ENCODE peak calls at places on chromosomes 11 and 22, in four cellular contexts. B is IMR-90, X is H9, J is H1. F is an unnamed sample.

GRCh38 chr22:44229809-44230208 is 49.1 kb downstream of the PARVG start:
- DNase-seq in B (no peak), X (no peak), J (no peak), F (no peak)

GRCh38 chr11:118896472-118896913 is 12.8 kb downstream of the CXCR5 start:
- DNase-seq in B (no peak), X (no peak), J (no peak), F (no peak)

GRCh38 chr11:131056036-131056435 is 139.8 kb upstream of the SNX19 start:
- DNase-seq in B (no peak), X (no peak), J (no peak), F (no peak)

GRCh38 chr11:9535189-9535781 is 38.2 kb upstream of the WEE1 start:
- DNase-seq in B (peak; percentile 48), X (peak; percentile 88), J (peak; percentile 97), F (peak; percentile 39)

GRCh38 chr11:18011633-18012313 is 1.1 kb downstream of the SERGEF start:
- DNase-seq in B (no peak), X (no peak), J (no peak), F (no peak)

GRCh38 chr11:44601471-44602370 is 36.3 kb downstream of the CD82 start:
- DNase-seq in B (no peak), X (no peak), J (no peak), F (no peak)

GRCh38 chr11:103326070-103326794 is 217.0 kb downstream of the DYNC2H1 start:
- DNase-seq in B (peak; percentile 78), X (peak; percentile 78), J (peak; percentile 65), F (peak; percentile 73)

GRCh38 chr11:130516175-130516867 is 67.9 kb downstream of the ADAMTS15 start:
- DNase-seq in B (no peak), X (peak; percentile 48), J (no peak), F (no peak)

GRCh38 chr11:128508785-128509518 is 78.4 kb downstream of the ETS1 start:
- DNase-seq in B (peak; percentile 86), X (no peak), J (no peak), F (no peak)

GRCh38 chr11:4211991-4212390 is 117.4 kb downstream of the RRM1 start:
- DNase-seq in B (no peak), X (peak; percentile 48), J (peak; percentile 62), F (peak; percentile 6)

GRCh38 chr22:31945478-31945815 is 1.1 kb downstream of the YWHAH start:
- DNase-seq in B (no peak), X (no peak), J (no peak), F (no peak)
- H4K91ac ChIP-seq in B (peak overlapping the region; percentile 49), X (no peak overlapping the region), J (peak overlapping the region; percentile 46), F (no peak overlapping the region)

GRCh38 chr22:18060646-18061620 is 16.9 kb upstream of the PEX26 start:
- DNase-seq in B (peak; percentile 71), X (no peak), J (no peak), F (no peak)
- H2BK5ac ChIP-seq in B (peak overlapping the region; percentile 88), X (no peak overlapping the region), J (no peak overlapping the region), F (no peak overlapping the region)

GRCh38 chr11:27933992-27934829 is 173.7 kb downstream of the KIF18A start:
- DNase-seq in B (peak; percentile 99), X (peak; percentile 77), J (no peak), F (no peak)
- H4K91ac ChIP-seq in B (peak overlapping the region; percentile 98), X (no peak overlapping the region), J (no peak overlapping the region), F (no peak overlapping the region)

GRCh38 chr11:3154001-3154599 is 11.0 kb downstream of the OSBPL5 start:
- DNase-seq in B (no peak), X (no peak), J (no peak), F (no peak)
- H2BK5ac ChIP-seq in B (peak overlapping the region; percentile 48), X (no peak overlapping the region), J (peak overlapping the region; percentile 87), F (peak overlapping the region; percentile 93)

GRCh38 chr22:36522662-36523061 is 6.3 kb downstream of the EIF3D start:
- DNase-seq in B (no peak), X (no peak), J (no peak), F (no peak)

GRCh38 chr22:36532466-36532865 is 3.5 kb upstream of the EIF3D start:
- DNase-seq in B (no peak), X (no peak), J (no peak), F (no peak)

GRCh38 chr22:36528795-36529718 is at the start of gene EIF3D:
- DNase-seq in B (peak; percentile 99), X (peak; percentile 99), J (peak; percentile 98), F (peak; percentile 97)

GRCh38 chr22:36528336-36528735 is 630 bp downstream of the EIF3D start:
- DNase-seq in B (no peak), X (no peak), J (no peak), F (no peak)
- H4K91ac ChIP-seq in B (peak overlapping the region; percentile 81), X (peak overlapping the region; percentile 76), J (peak overlapping the region; percentile 40), F (no peak overlapping the region)

GRCh38 chr11:112467721-112468120 is 207.1 kb upstream of the PLET1 start:
- DNase-seq in B (no peak), X (no peak), J (no peak), F (no peak)

GRCh38 chr11:112470355-112470754 is 209.7 kb upstream of the PLET1 start:
- DNase-seq in B (peak; percentile 4), X (no peak), J (no peak), F (no peak)

GRCh38 chr11:112465433-112466024 is 204.9 kb upstream of the PLET1 start:
- DNase-seq in B (no peak), X (no peak), J (no peak), F (no peak)

GRCh38 chr11:112464949-112465348 is 204.3 kb upstream of the PLET1 start:
- DNase-seq in B (no peak), X (no peak), J (no peak), F (no peak)

GRCh38 chr11:112469376-112469775 is 208.7 kb upstream of the PLET1 start:
- DNase-seq in B (no peak), X (no peak), J (no peak), F (no peak)
- H2BK5ac ChIP-seq in B (no peak overlapping the region), X (no peak overlapping the region), J (no peak overlapping the region), F (no peak overlapping the region)

GRCh38 chr11:108614086-108614485 is 20.5 kb upstream of the EXPH5 start:
- DNase-seq in B (no peak), X (no peak), J (no peak), F (no peak)

GRCh38 chr11:108617055-108617454 is 23.5 kb upstream of the EXPH5 start:
- DNase-seq in B (no peak), X (no peak), J (no peak), F (no peak)

GRCh38 chr11:108618529-108618928 is 25.0 kb upstream of the EXPH5 start:
- DNase-seq in B (no peak), X (no peak), J (no peak), F (no peak)

GRCh38 chr11:108620958-108621772 is 27.6 kb upstream of the EXPH5 start:
- DNase-seq in B (peak; percentile 10), X (no peak), J (no peak), F (no peak)

GRCh38 chr11:108616549-108616948 is 23.0 kb upstream of the EXPH5 start:
- DNase-seq in B (peak; percentile 74), X (no peak), J (no peak), F (no peak)
- H4K91ac ChIP-seq in B (no peak overlapping the region), X (no peak overlapping the region), J (no peak overlapping the region), F (no peak overlapping the region)